ENCODE peak calls at places on chromosome 15, in seven cellular contexts. One of them, this sample, is unnamed.

GRCh38 chr15:71807691-71808091 is 2.7 kb upstream of the NR2E3 start:
- DNase-seq in NCI-H2107: no peak
- DNase-seq in OCI-LY7: no peak
- DNase-seq in body of pancreas: no peak
- DNase-seq in CD4-positive, alpha-beta T cell: no peak
- DNase-seq in RPMI8226: no peak
- DNase-seq in H54: no peak
- DNase-seq in this sample: no peak

GRCh38 chr15:70348581-70349344 is 251.0 kb upstream of the TLE3 start:
- DNase-seq in OCI-LY7: no peak
- DNase-seq in CD4-positive, alpha-beta T cell: no peak
- DNase-seq in RPMI8226: no peak
- DNase-seq in H54: no peak
- DNase-seq in NCI-H2107: peak
- DNase-seq in body of pancreas: peak
- DNase-seq in this sample: no peak

GRCh38 chr15:32824777-32825176 is 107.0 kb downstream of the GREM1 start:
- DNase-seq in RPMI8226: no peak
- DNase-seq in NCI-H2107: no peak
- DNase-seq in body of pancreas: no peak
- DNase-seq in OCI-LY7: no peak
- DNase-seq in H54: peak
- DNase-seq in CD4-positive, alpha-beta T cell: no peak
- DNase-seq in this sample: no peak

GRCh38 chr15:42036991-42037390 is 16.1 kb upstream of the PLA2G4E start:
- DNase-seq in NCI-H2107: no peak
- DNase-seq in H54: no peak
- DNase-seq in CD4-positive, alpha-beta T cell: no peak
- DNase-seq in RPMI8226: no peak
- DNase-seq in OCI-LY7: no peak
- DNase-seq in body of pancreas: no peak
- DNase-seq in this sample: no peak

GRCh38 chr15:46636220-46636619 is 1001.4 kb downstream of the SQOR start:
- DNase-seq in H54: no peak
- DNase-seq in RPMI8226: no peak
- DNase-seq in OCI-LY7: no peak
- DNase-seq in CD4-positive, alpha-beta T cell: no peak
- DNase-seq in body of pancreas: no peak
- DNase-seq in NCI-H2107: no peak
- DNase-seq in this sample: no peak

GRCh38 chr15:22735781-22736180 is 50.7 kb upstream of the NIPA1 start:
- DNase-seq in OCI-LY7: no peak
- DNase-seq in RPMI8226: no peak
- DNase-seq in H54: no peak
- DNase-seq in body of pancreas: no peak
- DNase-seq in NCI-H2107: no peak
- DNase-seq in CD4-positive, alpha-beta T cell: no peak
- DNase-seq in this sample: no peak

GRCh38 chr15:29687939-29688884 is 134.1 kb downstream of the TJP1 start:
- DNase-seq in H54: no peak
- DNase-seq in RPMI8226: no peak
- DNase-seq in CD4-positive, alpha-beta T cell: no peak
- DNase-seq in OCI-LY7: no peak
- DNase-seq in NCI-H2107: no peak
- DNase-seq in body of pancreas: peak
- DNase-seq in this sample: no peak

GRCh38 chr15:67796196-67796699 is 29.1 kb upstream of the SKOR1 start:
- DNase-seq in CD4-positive, alpha-beta T cell: no peak
- DNase-seq in body of pancreas: no peak
- DNase-seq in OCI-LY7: peak
- DNase-seq in RPMI8226: no peak
- DNase-seq in H54: no peak
- DNase-seq in NCI-H2107: no peak
- DNase-seq in this sample: no peak

GRCh38 chr15:39788108-39788507 is 5.5 kb upstream of the FSIP1 start:
- DNase-seq in body of pancreas: no peak
- DNase-seq in NCI-H2107: no peak
- DNase-seq in OCI-LY7: no peak
- DNase-seq in RPMI8226: no peak
- DNase-seq in CD4-positive, alpha-beta T cell: no peak
- DNase-seq in H54: no peak
- DNase-seq in this sample: no peak

GRCh38 chr15:55276324-55276723 is 13.3 kb downstream of the RAB27A start:
- DNase-seq in body of pancreas: no peak
- DNase-seq in OCI-LY7: no peak
- DNase-seq in H54: no peak
- DNase-seq in RPMI8226: no peak
- DNase-seq in CD4-positive, alpha-beta T cell: no peak
- DNase-seq in NCI-H2107: no peak
- DNase-seq in this sample: no peak

GRCh38 chr15:77837649-77838025 is 204.9 kb upstream of the LINGO1 start:
- DNase-seq in CD4-positive, alpha-beta T cell: no peak
- DNase-seq in NCI-H2107: no peak
- DNase-seq in OCI-LY7: no peak
- DNase-seq in H54: no peak
- DNase-seq in body of pancreas: no peak
- DNase-seq in RPMI8226: no peak
- DNase-seq in this sample: no peak

GRCh38 chr15:76987896-76988860 is 6.7 kb upstream of the PSTPIP1 start:
- DNase-seq in body of pancreas: peak
- DNase-seq in RPMI8226: no peak
- DNase-seq in H54: no peak
- DNase-seq in NCI-H2107: no peak
- DNase-seq in CD4-positive, alpha-beta T cell: no peak
- DNase-seq in OCI-LY7: peak
- DNase-seq in this sample: no peak

GRCh38 chr15:39530446-39531342 is 50.2 kb upstream of the THBS1 start:
- DNase-seq in OCI-LY7: no peak
- DNase-seq in H54: no peak
- DNase-seq in body of pancreas: no peak
- DNase-seq in NCI-H2107: no peak
- DNase-seq in CD4-positive, alpha-beta T cell: no peak
- DNase-seq in RPMI8226: no peak
- DNase-seq in this sample: no peak

GRCh38 chr15:98838387-98839259 is 169.0 kb downstream of the PGPEP1L start:
- DNase-seq in OCI-LY7: no peak
- DNase-seq in H54: no peak
- DNase-seq in CD4-positive, alpha-beta T cell: no peak
- DNase-seq in NCI-H2107: no peak
- DNase-seq in RPMI8226: peak
- DNase-seq in body of pancreas: no peak
- DNase-seq in this sample: no peak

GRCh38 chr15:63599401-63600000 is 2.3 kb downstream of the FBXL22 start:
- DNase-seq in body of pancreas: peak
- DNase-seq in CD4-positive, alpha-beta T cell: peak
- DNase-seq in NCI-H2107: no peak
- DNase-seq in H54: no peak
- DNase-seq in RPMI8226: peak
- DNase-seq in OCI-LY7: peak
- DNase-seq in this sample: peak

GRCh38 chr15:29675791-29676301 is 146.4 kb downstream of the TJP1 start:
- DNase-seq in RPMI8226: no peak
- DNase-seq in OCI-LY7: peak
- DNase-seq in H54: no peak
- DNase-seq in CD4-positive, alpha-beta T cell: no peak
- DNase-seq in NCI-H2107: no peak
- DNase-seq in body of pancreas: no peak
- DNase-seq in this sample: no peak

GRCh38 chr15:61047783-61048182 is 181.3 kb downstream of the RORA start:
- DNase-seq in H54: no peak
- DNase-seq in CD4-positive, alpha-beta T cell: no peak
- DNase-seq in NCI-H2107: no peak
- DNase-seq in body of pancreas: no peak
- DNase-seq in RPMI8226: no peak
- DNase-seq in OCI-LY7: no peak
- DNase-seq in this sample: no peak

GRCh38 chr15:64246364-64247189 is 83.8 kb upstream of the PPIB start:
- DNase-seq in CD4-positive, alpha-beta T cell: no peak
- DNase-seq in NCI-H2107: no peak
- DNase-seq in OCI-LY7: no peak
- DNase-seq in body of pancreas: no peak
- DNase-seq in H54: peak
- DNase-seq in RPMI8226: no peak
- DNase-seq in this sample: peak

GRCh38 chr15:66039117-66039860 is 170.0 kb downstream of the RAB11A start:
- DNase-seq in body of pancreas: no peak
- DNase-seq in OCI-LY7: no peak
- DNase-seq in H54: no peak
- DNase-seq in CD4-positive, alpha-beta T cell: no peak
- DNase-seq in NCI-H2107: no peak
- DNase-seq in RPMI8226: no peak
- DNase-seq in this sample: no peak

GRCh38 chr15:38670142-38671002 is 105.8 kb upstream of the RASGRP1 start:
- DNase-seq in body of pancreas: no peak
- DNase-seq in CD4-positive, alpha-beta T cell: peak
- DNase-seq in H54: no peak
- DNase-seq in RPMI8226: no peak
- DNase-seq in NCI-H2107: no peak
- DNase-seq in OCI-LY7: peak
- DNase-seq in this sample: no peak

GRCh38 chr15:74957301-74958035 is 896 bp upstream of the RPP25 start:
- DNase-seq in RPMI8226: no peak
- DNase-seq in CD4-positive, alpha-beta T cell: no peak
- DNase-seq in OCI-LY7: no peak
- DNase-seq in H54: no peak
- DNase-seq in NCI-H2107: no peak
- DNase-seq in body of pancreas: no peak
- DNase-seq in this sample: no peak

GRCh38 chr15:90388462-90389182 is 580 bp downstream of the IQGAP1 start:
- DNase-seq in body of pancreas: peak
- DNase-seq in H54: peak
- DNase-seq in RPMI8226: peak
- DNase-seq in NCI-H2107: no peak
- DNase-seq in CD4-positive, alpha-beta T cell: peak
- DNase-seq in OCI-LY7: peak
- DNase-seq in this sample: peak

GRCh38 chr15:40338921-40339620 is 1.7 kb downstream of the CCDC9B start:
- DNase-seq in CD4-positive, alpha-beta T cell: no peak
- DNase-seq in H54: peak
- DNase-seq in NCI-H2107: no peak
- DNase-seq in body of pancreas: peak
- DNase-seq in RPMI8226: no peak
- DNase-seq in OCI-LY7: no peak
- DNase-seq in this sample: no peak

GRCh38 chr15:60745469-60745971 is 266.6 kb upstream of the ICE2 start:
- DNase-seq in CD4-positive, alpha-beta T cell: no peak
- DNase-seq in NCI-H2107: no peak
- DNase-seq in OCI-LY7: no peak
- DNase-seq in RPMI8226: no peak
- DNase-seq in H54: no peak
- DNase-seq in body of pancreas: peak
- DNase-seq in this sample: no peak

GRCh38 chr15:47987908-47988532 is 132.8 kb upstream of the SLC24A5 start:
- DNase-seq in NCI-H2107: no peak
- DNase-seq in H54: peak
- DNase-seq in OCI-LY7: peak
- DNase-seq in body of pancreas: peak
- DNase-seq in CD4-positive, alpha-beta T cell: no peak
- DNase-seq in RPMI8226: peak
- DNase-seq in this sample: peak

GRCh38 chr15:31525988-31526665 is 199.5 kb downstream of the KLF13 start:
- DNase-seq in CD4-positive, alpha-beta T cell: no peak
- DNase-seq in OCI-LY7: no peak
- DNase-seq in NCI-H2107: no peak
- DNase-seq in RPMI8226: no peak
- DNase-seq in body of pancreas: no peak
- DNase-seq in H54: no peak
- DNase-seq in this sample: no peak

GRCh38 chr15:52518487-52518886 is 10.2 kb downstream of the MYO5A start:
- DNase-seq in RPMI8226: no peak
- DNase-seq in OCI-LY7: no peak
- DNase-seq in CD4-positive, alpha-beta T cell: no peak
- DNase-seq in NCI-H2107: no peak
- DNase-seq in H54: no peak
- DNase-seq in body of pancreas: no peak
- DNase-seq in this sample: no peak

GRCh38 chr15:99495430-99496301 is 70.1 kb upstream of the MEF2A start:
- DNase-seq in body of pancreas: no peak
- DNase-seq in CD4-positive, alpha-beta T cell: no peak
- DNase-seq in H54: no peak
- DNase-seq in NCI-H2107: no peak
- DNase-seq in RPMI8226: no peak
- DNase-seq in OCI-LY7: no peak
- DNase-seq in this sample: no peak

GRCh38 chr15:52336530-52336929 is 40.9 kb upstream of the MYO5C start:
- DNase-seq in body of pancreas: peak
- DNase-seq in RPMI8226: no peak
- DNase-seq in NCI-H2107: no peak
- DNase-seq in CD4-positive, alpha-beta T cell: no peak
- DNase-seq in OCI-LY7: peak
- DNase-seq in H54: no peak
- DNase-seq in this sample: no peak

GRCh38 chr15:63389902-63390301 is 8.3 kb upstream of the CA12 start:
- DNase-seq in NCI-H2107: peak
- DNase-seq in H54: no peak
- DNase-seq in OCI-LY7: peak
- DNase-seq in body of pancreas: peak
- DNase-seq in CD4-positive, alpha-beta T cell: no peak
- DNase-seq in RPMI8226: peak
- DNase-seq in this sample: peak

GRCh38 chr15:27679621-27680521 is 419.2 kb downstream of the OCA2 start:
- DNase-seq in CD4-positive, alpha-beta T cell: no peak
- DNase-seq in body of pancreas: no peak
- DNase-seq in RPMI8226: no peak
- DNase-seq in H54: no peak
- DNase-seq in OCI-LY7: no peak
- DNase-seq in NCI-H2107: no peak
- DNase-seq in this sample: no peak

GRCh38 chr15:48671381-48672022 is 26.0 kb upstream of the FBN1 start:
- DNase-seq in body of pancreas: no peak
- DNase-seq in OCI-LY7: no peak
- DNase-seq in H54: no peak
- DNase-seq in RPMI8226: no peak
- DNase-seq in CD4-positive, alpha-beta T cell: no peak
- DNase-seq in NCI-H2107: no peak
- DNase-seq in this sample: no peak

GRCh38 chr15:68612533-68612932 is 33.7 kb downstream of the CORO2B start:
- DNase-seq in CD4-positive, alpha-beta T cell: no peak
- DNase-seq in body of pancreas: no peak
- DNase-seq in NCI-H2107: no peak
- DNase-seq in OCI-LY7: no peak
- DNase-seq in RPMI8226: no peak
- DNase-seq in H54: no peak
- DNase-seq in this sample: no peak

GRCh38 chr15:92715753-92716152 is 60.2 kb upstream of the FAM174B start:
- DNase-seq in H54: no peak
- DNase-seq in body of pancreas: no peak
- DNase-seq in CD4-positive, alpha-beta T cell: no peak
- DNase-seq in OCI-LY7: no peak
- DNase-seq in NCI-H2107: peak
- DNase-seq in RPMI8226: no peak
- DNase-seq in this sample: no peak

GRCh38 chr15:47188766-47189507 is 528.4 kb upstream of the SEMA6D start:
- DNase-seq in OCI-LY7: no peak
- DNase-seq in CD4-positive, alpha-beta T cell: no peak
- DNase-seq in NCI-H2107: no peak
- DNase-seq in H54: no peak
- DNase-seq in body of pancreas: no peak
- DNase-seq in RPMI8226: no peak
- DNase-seq in this sample: no peak

GRCh38 chr15:49131403-49131802 is 24.0 kb downstream of the COPS2 start:
- DNase-seq in H54: no peak
- DNase-seq in OCI-LY7: no peak
- DNase-seq in RPMI8226: no peak
- DNase-seq in NCI-H2107: no peak
- DNase-seq in body of pancreas: no peak
- DNase-seq in CD4-positive, alpha-beta T cell: no peak
- DNase-seq in this sample: no peak

GRCh38 chr15:28913171-28913765 is 27.5 kb downstream of the APBA2 start:
- DNase-seq in body of pancreas: no peak
- DNase-seq in OCI-LY7: no peak
- DNase-seq in CD4-positive, alpha-beta T cell: no peak
- DNase-seq in NCI-H2107: no peak
- DNase-seq in H54: no peak
- DNase-seq in RPMI8226: no peak
- DNase-seq in this sample: no peak

This sample was measured in MM.1S.